ENCODE peak calls at places on chromosome 7, in six cellular contexts. R is cardiac muscle cell; U is CD4-positive, CD25-positive, alpha-beta regulatory T cell; Q is neuronal stem cell; H is pancreas; D is uterus. J is an unnamed sample. For H3K36me3 and H3K4me1, the result is how much of the 10 kb centered on the place peaks cover.

GRCh38 chr7:67692425-67692824 is 695.8 kb downstream of the TYW1 start:
- DNase-seq in R (no peak), U (no peak), Q (no peak), H (peak), D (no peak), J (no peak)

GRCh38 chr7:3722396-3722846 is 421.4 kb downstream of the SDK1 start:
- DNase-seq in R (peak), U (peak), Q (peak), H (no peak), D (no peak), J (no peak)

GRCh38 chr7:4189151-4189570 is 492.9 kb upstream of the FOXK1 start:
- DNase-seq in R (no peak), U (no peak), Q (no peak), H (peak), D (peak), J (no peak)

GRCh38 chr7:27116019-27116411 is 13.5 kb upstream of the HOXA2 start:
- DNase-seq in R (no peak), U (no peak), Q (no peak), H (no peak), D (no peak), J (no peak)

GRCh38 chr7:31323101-31323500 is 17.4 kb downstream of the NEUROD6 start:
- DNase-seq in R (no peak), U (no peak), Q (no peak), H (no peak), D (no peak), J (no peak)

GRCh38 chr7:155482511-155483183 is 24.7 kb downstream of the EN2 start:
- DNase-seq in R (no peak), U (peak), Q (no peak), H (no peak), D (no peak), J (no peak)

GRCh38 chr7:33836797-33837355 is 68.5 kb upstream of the BMPER start:
- DNase-seq in R (no peak), U (no peak), Q (no peak), H (no peak), D (no peak), J (no peak)

GRCh38 chr7:117023325-117023854 is 70.1 kb downstream of the ST7 start:
- DNase-seq in R (no peak), U (no peak), Q (no peak), H (no peak), D (no peak), J (no peak)

GRCh38 chr7:127317447-127317961 is 64.8 kb upstream of the GRM8 start:
- DNase-seq in R (no peak), U (no peak), Q (no peak), H (no peak), D (no peak), J (no peak)

GRCh38 chr7:129327076-129327475 is 102.2 kb downstream of the AHCYL2 start:
- DNase-seq in R (no peak), U (no peak), Q (no peak), H (no peak), D (no peak), J (no peak)

GRCh38 chr7:7335215-7335614 is 152.9 kb downstream of the C1GALT1 start:
- DNase-seq in R (no peak), U (no peak), Q (no peak), H (no peak), D (no peak), J (no peak)

GRCh38 chr7:20651960-20652544 is 36.6 kb downstream of the ABCB5 start:
- DNase-seq in R (peak), U (no peak), Q (no peak), H (no peak), D (no peak), J (no peak)

GRCh38 chr7:63046612-63047011 is 952.0 kb upstream of the ZNF722 start:
- DNase-seq in R (no peak), U (no peak), Q (no peak), H (no peak), D (no peak), J (no peak)

GRCh38 chr7:143385891-143386781 is 5.0 kb downstream of the ZYX start:
- DNase-seq in R (no peak), U (peak), Q (no peak), H (no peak), D (no peak), J (peak)

GRCh38 chr7:116230191-116231005 is 20.1 kb downstream of the TES start:
- DNase-seq in R (no peak), U (no peak), Q (no peak), H (peak), D (no peak), J (no peak)

GRCh38 chr7:88396295-88396947 is 89.7 kb upstream of the STEAP4 start:
- DNase-seq in R (no peak), U (no peak), Q (no peak), H (no peak), D (no peak), J (no peak)

GRCh38 chr7:69862413-69863064 is 264.3 kb downstream of the AUTS2 start:
- DNase-seq in R (no peak), U (no peak), Q (no peak), H (no peak), D (no peak), J (no peak)

GRCh38 chr7:99805641-99806040 is 21.7 kb upstream of the CYP3A4 start:
- DNase-seq in R (no peak), U (no peak), Q (no peak), H (no peak), D (no peak), J (no peak)

GRCh38 chr7:14009453-14010418 is 20.3 kb upstream of the ETV1 start:
- DNase-seq in R (no peak), U (no peak), Q (no peak), H (no peak), D (no peak), J (no peak)

GRCh38 chr7:22589641-22590141 is 89.7 kb upstream of the STEAP1B start:
- DNase-seq in R (no peak), U (no peak), Q (peak), H (no peak), D (peak), J (no peak)

GRCh38 chr7:2587134-2587533 is 28.4 kb downstream of the IQCE start:
- DNase-seq in R (no peak), U (no peak), Q (no peak), H (no peak), D (no peak), J (no peak)

GRCh38 chr7:3977391-3977790 is 676.3 kb downstream of the SDK1 start:
- DNase-seq in R (no peak), U (no peak), Q (no peak), H (no peak), D (no peak), J (no peak)

GRCh38 chr7:18004372-18004771 is 23.3 kb downstream of the PRPS1L1 start:
- DNase-seq in R (no peak), U (no peak), Q (no peak), H (no peak), D (no peak), J (no peak)

GRCh38 chr7:11716185-11716584 is 115.8 kb downstream of the THSD7A start:
- DNase-seq in R (no peak), U (no peak), Q (no peak), H (peak), D (no peak), J (no peak)

GRCh38 chr7:158729646-158730382 is 25.2 kb upstream of the NCAPG2 start:
- DNase-seq in R (no peak), U (no peak), Q (no peak), H (no peak), D (no peak), J (no peak)

DNA sequence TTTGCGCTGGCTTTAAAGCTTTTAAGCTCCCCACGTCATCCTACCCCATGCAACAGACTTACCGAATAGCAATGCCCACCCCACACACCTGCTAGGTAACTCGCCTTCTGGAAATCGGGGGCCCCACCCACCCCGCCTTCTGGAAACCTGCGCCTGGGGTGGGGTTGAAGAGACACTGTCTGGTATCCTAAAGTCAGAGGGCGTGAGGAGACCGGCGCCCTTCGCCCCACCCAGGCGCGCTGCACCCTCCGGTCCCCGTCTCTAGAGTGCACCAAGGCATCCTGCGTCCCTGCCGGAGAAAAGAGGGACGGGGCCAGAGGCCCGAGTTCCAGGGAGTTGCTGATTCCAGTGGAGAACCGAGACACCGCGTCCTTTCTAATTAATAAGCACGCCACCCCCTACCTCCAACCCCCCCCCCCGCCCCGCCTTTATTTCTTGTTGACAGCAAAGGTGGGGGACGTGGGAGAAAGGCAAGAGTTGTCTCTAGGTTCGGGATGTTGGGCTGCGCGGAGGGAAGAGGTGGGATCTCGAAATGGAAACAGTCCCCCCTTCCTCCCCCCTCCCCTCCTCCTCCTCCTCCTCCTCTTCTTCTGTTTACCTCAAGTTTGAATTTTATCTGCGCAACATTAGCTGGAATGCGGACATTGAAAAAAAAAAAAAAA is 220.9 kb upstream of the MKLN1 start:
- DNase-seq in R (peak), U (peak), Q (peak), H (peak), D (peak), J (peak)
- H3K27ac ChIP-seq in R (no peak), U (peak), Q (no peak), H (peak), D (peak), J (peak)

DNA sequence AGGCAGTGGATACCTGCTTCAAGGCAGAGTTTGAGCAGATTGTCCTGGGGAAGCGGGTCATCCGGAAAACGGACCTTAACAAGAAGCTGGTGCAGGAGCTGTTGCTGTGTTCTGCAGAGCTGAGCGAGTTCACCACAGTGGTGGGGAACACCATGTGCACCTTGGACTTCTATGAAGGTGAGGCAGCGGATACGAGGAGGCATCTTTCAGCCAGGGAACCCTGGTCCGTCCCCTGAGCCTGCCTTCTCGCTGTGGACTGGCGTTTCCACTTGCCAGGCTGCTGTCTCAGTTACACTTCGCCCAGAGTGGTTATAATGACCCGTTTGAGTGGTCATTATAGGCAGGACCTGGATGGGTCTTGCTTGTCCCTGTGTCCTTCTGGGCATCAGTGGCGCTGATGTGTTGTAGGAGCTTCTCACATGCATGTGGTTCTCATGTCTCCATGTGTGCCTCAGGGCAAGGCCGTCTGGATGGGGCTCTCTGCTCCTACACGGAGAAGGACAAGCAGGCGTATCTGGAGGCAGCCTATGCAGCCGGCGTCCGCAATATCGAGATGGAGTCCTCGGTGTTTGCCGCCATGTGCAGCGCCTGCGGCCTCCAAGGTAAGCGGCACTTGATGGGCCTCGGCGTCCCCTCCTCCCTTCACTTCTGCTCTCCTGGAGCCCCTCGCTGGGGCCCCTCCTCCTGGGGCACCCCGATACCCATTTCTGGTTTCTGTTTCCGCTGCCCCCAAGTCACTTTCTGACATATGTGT is 18.0 kb downstream of the UPP1 start:
- DNase-seq in R (no peak), U (no peak), Q (no peak), H (no peak), D (no peak), J (no peak)
- H3K36me3 ChIP-seq in R (under half), U (half or more), Q (under half), H (under half), D (under half), J (under half)

DNA sequence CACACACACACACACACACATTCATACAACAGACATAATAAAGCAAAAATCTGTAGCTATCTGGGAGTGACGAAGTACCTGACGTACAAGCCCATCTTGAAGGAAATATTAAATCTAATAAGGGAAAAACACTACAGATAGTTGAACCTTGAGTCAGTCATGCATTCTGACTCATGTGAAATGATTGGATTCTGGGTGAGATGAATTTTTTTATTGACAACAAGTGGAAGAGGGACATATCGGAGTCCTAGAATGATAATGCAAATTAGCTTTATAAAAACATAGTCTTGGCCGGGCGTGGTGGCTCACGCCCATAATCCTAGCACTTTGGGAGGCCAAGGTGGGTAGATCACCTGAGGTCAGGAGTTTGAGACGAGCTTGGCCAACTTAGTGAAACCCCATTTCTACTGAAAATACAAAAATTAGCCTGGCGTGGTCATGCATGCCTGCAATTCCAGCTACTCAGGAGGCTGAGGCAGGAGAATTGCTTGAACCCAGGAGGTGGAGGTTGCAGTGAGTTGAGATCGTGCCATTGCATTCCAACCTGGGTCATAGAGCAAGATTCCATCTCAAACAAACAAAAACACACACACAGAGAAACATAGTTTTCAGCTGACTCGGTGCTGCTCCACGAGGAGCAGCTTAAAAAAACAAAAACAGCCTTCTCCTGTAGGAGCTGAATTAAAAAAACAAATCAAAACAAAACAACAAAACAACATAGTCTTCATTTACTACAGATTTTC is 154.4 kb upstream of the MKLN1 start:
- DNase-seq in R (no peak), U (no peak), Q (no peak), H (no peak), D (no peak), J (no peak)
- H3K4me1 ChIP-seq in R (under half), U (under half), Q (under half), H (under half), D (under half), J (under half)

GRCh38 chr7:1044189-1045037 is at the start of gene GPR146:
- DNase-seq in R (peak), U (peak), Q (peak), H (peak), D (peak), J (peak)
- H3K27ac ChIP-seq in R (peak), U (peak), Q (peak), H (peak), D (peak), J (peak)

GRCh38 chr7:50324113-50324512 is 19.6 kb downstream of the IKZF1 start:
- DNase-seq in R (no peak), U (no peak), Q (no peak), H (no peak), D (no peak), J (no peak)
- H3K36me3 ChIP-seq in R (under half), U (half or more), Q (under half), H (under half), D (under half), J (under half)